ENCODE peak calls at places on chromosomes 13 and 19, in eight cellular contexts. S, A, V, X, E, Y, N and B are unnamed samples.

GRCh38 chr19:39205449-39205764 is 1.3 kb upstream of the SYCN start:
- DNase-seq in N (no peak), E (no peak), Y (no peak), V (no peak), S (no peak), A (no peak), X (no peak), B (no peak)

GRCh38 chr19:33377586-33378475 is 4.3 kb downstream of the CEBPG start:
- DNase-seq in S (no peak), N (no peak), V (no peak), A (no peak), X (no peak), Y (peak), E (no peak), B (no peak)

GRCh38 chr19:51689751-51690358 is 3.3 kb upstream of the SPACA6 start:
- DNase-seq in X (peak), E (no peak), S (no peak), V (no peak), A (no peak), N (peak), Y (peak), B (no peak)

GRCh38 chr13:51298812-51299211 is 40.7 kb upstream of the SERPINE3 start:
- DNase-seq in V (no peak), X (no peak), E (no peak), S (no peak), N (no peak), A (no peak), Y (no peak), B (no peak)

GRCh38 chr19:48292798-48293197 is 22.9 kb downstream of the ZNF114 start:
- DNase-seq in Y (no peak), S (no peak), X (no peak), N (no peak), E (no peak), A (no peak), V (no peak), B (no peak)

GRCh38 chr19:2524840-2525723 is 49.2 kb downstream of the GADD45B start:
- DNase-seq in A (no peak), E (no peak), X (peak), N (no peak), V (peak), S (peak), Y (no peak), B (no peak)

GRCh38 chr13:98476106-98476505 is 100.8 kb downstream of the STK24 start:
- DNase-seq in X (no peak), N (peak), Y (peak), S (no peak), V (no peak), E (peak), A (no peak), B (no peak)

GRCh38 chr13:111636271-111636670 is 315.8 kb downstream of the TEX29 start:
- DNase-seq in V (no peak), Y (no peak), N (no peak), X (no peak), E (no peak), S (no peak), A (no peak), B (no peak)

GRCh38 chr19:49387936-49388372 is at the start of gene KASH5:
- DNase-seq in X (peak), S (no peak), A (no peak), N (peak), E (peak), V (peak), Y (no peak), B (peak)

GRCh38 chr19:50514346-50515167 is 844 bp upstream of the ASPDH start:
- DNase-seq in X (no peak), Y (peak), A (peak), V (peak), N (peak), S (no peak), E (no peak), B (no peak)

GRCh38 chr13:43804461-43805070 is 17.8 kb upstream of the ENOX1 start:
- DNase-seq in Y (peak), X (peak), N (peak), A (no peak), V (no peak), S (no peak), E (no peak), B (peak)

GRCh38 chr13:63938851-63939250 is 2523.2 kb upstream of the PCDH20 start:
- DNase-seq in E (no peak), X (no peak), V (no peak), N (no peak), Y (no peak), A (no peak), S (no peak), B (no peak)

GRCh38 chr19:37941820-37942515 is 35.0 kb downstream of the SIPA1L3 start:
- DNase-seq in V (no peak), Y (peak), X (no peak), A (no peak), N (no peak), E (no peak), S (no peak), B (no peak)
- H3K27ac ChIP-seq in V (no peak), Y (peak), X (no peak), A (no peak), N (no peak), E (no peak), S (no peak), B (no peak)

GRCh38 chr13:62096652-62097051 is 681.0 kb upstream of the PCDH20 start:
- DNase-seq in X (no peak), Y (no peak), N (no peak), A (no peak), S (no peak), E (no peak), V (no peak), B (no peak)

GRCh38 chr13:62092949-62093348 is 677.3 kb upstream of the PCDH20 start:
- DNase-seq in E (no peak), V (no peak), Y (no peak), N (no peak), X (no peak), S (no peak), A (no peak), B (no peak)

GRCh38 chr13:62093984-62094383 is 678.3 kb upstream of the PCDH20 start:
- DNase-seq in A (no peak), Y (no peak), V (no peak), S (no peak), X (no peak), N (no peak), E (no peak), B (no peak)

GRCh38 chr13:62094937-62095336 is 679.3 kb upstream of the PCDH20 start:
- DNase-seq in Y (no peak), X (no peak), A (no peak), N (no peak), E (no peak), S (no peak), V (no peak), B (no peak)

GRCh38 chr13:62092536-62092935 is 676.9 kb upstream of the PCDH20 start:
- DNase-seq in Y (no peak), A (no peak), S (no peak), X (no peak), E (no peak), N (no peak), V (no peak), B (no peak)
- H3K27ac ChIP-seq in Y (no peak), A (no peak), S (no peak), X (no peak), E (no peak), N (no peak), V (no peak), B (no peak)

GRCh38 chr19:56137405-56137804 is 3.7 kb upstream of the ZNF444 start:
- DNase-seq in Y (no peak), X (peak), A (no peak), N (no peak), V (no peak), S (no peak), E (no peak), B (no peak)
- H3K27ac ChIP-seq in Y (no peak), X (peak), A (no peak), N (no peak), V (no peak), S (no peak), E (no peak), B (no peak)

GRCh38 chr19:46967578-46968018 is 52.0 kb upstream of the NPAS1 start:
- DNase-seq in S (no peak), A (peak), E (no peak), X (peak), V (no peak), Y (no peak), N (no peak), B (peak)
- H3K27ac ChIP-seq in S (no peak), A (no peak), E (no peak), X (no peak), V (peak), Y (no peak), N (no peak), B (peak)

GRCh38 chr19:46350758-46351159 is 3.9 kb downstream of the PPP5C start:
- DNase-seq in X (peak), E (no peak), V (no peak), N (no peak), S (no peak), A (no peak), Y (no peak), B (peak)
- H3K27ac ChIP-seq in X (peak), E (peak), V (no peak), N (peak), S (peak), A (peak), Y (no peak), B (peak)

GRCh38 chr13:27975579-27976361 is 6.7 kb upstream of the CDX2 start:
- DNase-seq in X (no peak), E (no peak), Y (peak), V (no peak), S (no peak), N (peak), A (no peak), B (no peak)

GRCh38 chr13:27973291-27973690 is 4.2 kb upstream of the CDX2 start:
- DNase-seq in Y (no peak), S (no peak), N (no peak), A (no peak), X (no peak), E (no peak), V (no peak), B (no peak)

GRCh38 chr13:27971776-27972618 is 2.9 kb upstream of the CDX2 start:
- DNase-seq in X (no peak), S (no peak), Y (no peak), E (no peak), N (no peak), A (no peak), V (no peak), B (no peak)

GRCh38 chr13:27972619-27972877 is 3.4 kb upstream of the CDX2 start:
- DNase-seq in Y (no peak), A (no peak), E (no peak), V (no peak), X (no peak), S (no peak), N (no peak), B (no peak)

DNA sequence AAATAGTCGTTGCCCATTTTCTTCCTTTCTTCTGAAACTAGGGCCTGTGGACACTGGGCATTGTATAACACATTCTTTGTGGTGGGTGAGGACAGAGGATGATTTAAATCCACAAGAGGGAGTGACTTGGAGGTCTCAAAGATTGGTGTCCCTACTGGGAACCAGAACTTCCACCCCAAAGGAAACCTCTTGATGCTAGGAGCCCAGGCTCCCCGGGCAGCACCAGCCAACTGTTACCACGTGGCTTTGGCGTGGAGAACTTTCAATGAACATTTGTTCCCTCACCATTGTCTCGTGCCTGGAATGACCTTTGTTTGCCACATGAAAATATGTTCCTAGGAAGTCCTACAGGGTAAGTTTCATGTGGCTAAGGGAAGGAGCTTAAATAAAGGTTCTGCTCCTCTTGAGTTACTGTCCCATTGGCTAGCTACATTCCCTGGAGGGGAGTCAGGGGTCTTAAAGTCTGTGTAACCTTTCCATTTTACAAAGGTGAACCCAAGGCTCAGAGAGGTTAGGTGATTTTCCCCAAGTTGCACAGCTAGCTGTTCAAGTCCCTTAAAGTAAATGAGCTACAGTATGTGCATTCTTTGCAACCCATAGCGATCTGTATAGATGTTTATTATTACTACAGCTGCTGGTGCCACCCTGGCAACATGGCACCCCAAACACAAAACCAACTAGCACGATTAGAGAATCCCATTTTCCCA is 5.0 kb upstream of the CDX2 start:
- DNase-seq in A (no peak), X (no peak), N (peak), S (no peak), V (no peak), E (no peak), Y (no peak), B (no peak)
- H3K27ac ChIP-seq in A (no peak), X (no peak), N (no peak), S (no peak), V (no peak), E (no peak), Y (no peak), B (no peak)

GRCh38 chr13:48749699-48750473 is 96.2 kb downstream of the CYSLTR2 start:
- DNase-seq in N (peak), X (peak), Y (peak), A (peak), S (peak), V (peak), E (peak), B (peak)
- H3K27ac ChIP-seq in N (no peak), X (peak), Y (no peak), A (peak), S (peak), V (peak), E (no peak), B (no peak)

GRCh38 chr13:79346300-79346914 is 59.6 kb downstream of the RBM26 start:
- DNase-seq in N (no peak), V (no peak), S (no peak), E (no peak), A (no peak), Y (no peak), X (no peak), B (no peak)

GRCh38 chr13:79341202-79341601 is 64.9 kb downstream of the RBM26 start:
- DNase-seq in Y (no peak), V (no peak), N (no peak), S (no peak), X (no peak), E (no peak), A (no peak), B (no peak)

GRCh38 chr13:79336971-79337370 is 69.1 kb downstream of the RBM26 start:
- DNase-seq in Y (no peak), A (no peak), E (no peak), S (no peak), V (no peak), N (no peak), X (no peak), B (no peak)

GRCh38 chr13:79338343-79338742 is 67.7 kb downstream of the RBM26 start:
- DNase-seq in N (no peak), Y (no peak), S (no peak), X (no peak), V (no peak), A (no peak), E (no peak), B (no peak)

DNA sequence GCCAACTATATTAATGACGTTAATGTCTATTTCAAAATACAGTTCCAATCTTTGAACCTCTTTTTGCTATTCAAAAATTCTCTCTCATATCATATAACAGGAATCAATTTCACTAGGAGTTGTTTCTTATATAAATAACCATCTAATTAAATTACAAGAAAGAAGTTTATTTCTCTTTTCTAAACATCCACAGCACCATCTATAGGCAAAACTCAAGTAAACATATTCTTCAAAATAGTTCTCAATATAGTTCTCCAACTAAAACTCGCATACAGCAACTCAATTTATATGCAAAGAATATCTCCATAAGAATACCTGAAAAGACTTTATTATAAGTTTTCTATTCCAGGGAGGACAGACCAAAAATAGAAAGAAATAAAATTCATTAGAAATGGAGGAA is 65.6 kb downstream of the RBM26 start:
- DNase-seq in Y (no peak), N (no peak), V (no peak), E (no peak), S (no peak), A (no peak), X (no peak), B (no peak)
- H3K27ac ChIP-seq in Y (no peak), N (no peak), V (no peak), E (no peak), S (no peak), A (no peak), X (no peak), B (no peak)

GRCh38 chr19:47210180-47210490 is 20.9 kb downstream of the BBC3 start:
- DNase-seq in N (no peak), V (no peak), X (no peak), Y (no peak), A (no peak), E (no peak), S (no peak), B (no peak)
- H3K27ac ChIP-seq in N (no peak), V (no peak), X (no peak), Y (peak), A (no peak), E (no peak), S (peak), B (no peak)

DNA sequence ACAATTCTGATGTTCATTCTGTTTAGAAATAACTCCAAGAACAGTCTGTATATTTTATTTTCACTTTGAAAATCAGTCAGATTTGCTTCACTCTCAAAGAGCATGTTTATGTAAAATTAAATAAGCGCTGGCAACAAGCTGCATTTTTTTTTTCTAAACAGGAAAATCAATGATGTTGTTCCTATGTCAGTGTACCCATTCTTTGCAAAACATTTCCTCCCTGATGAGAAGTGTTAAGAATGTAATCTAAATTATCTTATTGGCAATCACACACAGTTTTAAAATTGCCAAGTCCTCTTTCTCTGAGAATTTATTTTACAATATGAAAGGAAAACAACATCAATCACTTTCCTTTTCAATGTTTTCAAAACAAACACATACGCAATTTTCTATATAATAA is 333.8 kb downstream of the KCTD12 start:
- DNase-seq in N (no peak), V (no peak), X (no peak), E (no peak), S (no peak), A (no peak), Y (no peak), B (no peak)
- H3K27ac ChIP-seq in N (no peak), V (no peak), X (no peak), E (no peak), S (no peak), A (no peak), Y (no peak), B (no peak)